ENCODE peak calls at places on chromosomes 1 and 21, in four cellular contexts. X, L, B and M are unnamed samples.

GRCh38 chr1:44619261-44619900 is 54.9 kb downstream of the TMEM53 start:
- DNase-seq in X (no peak), L (no peak), B (no peak), M (no peak)

GRCh38 chr1:213231795-213232231 is 180.8 kb downstream of the RPS6KC1 start:
- DNase-seq in X (no peak), L (no peak), B (peak), M (no peak)

GRCh38 chr1:50285994-50286393 is 137.2 kb downstream of the DMRTA2 start:
- DNase-seq in X (no peak), L (peak), B (no peak), M (no peak)

GRCh38 chr1:17624540-17625256 is 85.2 kb downstream of the ARHGEF10L start:
- DNase-seq in X (no peak), L (no peak), B (no peak), M (peak)

GRCh38 chr1:152718238-152718637 is 10.3 kb downstream of the LCE4A start:
- DNase-seq in X (no peak), L (no peak), B (no peak), M (no peak)

GRCh38 chr1:160006312-160006940 is 25.4 kb downstream of the PIGM start:
- DNase-seq in X (no peak), L (peak), B (peak), M (peak)

GRCh38 chr1:178094752-178095645 is 1.1 kb downstream of the RASAL2 start:
- DNase-seq in X (no peak), L (no peak), B (no peak), M (no peak)

GRCh38 chr1:239225396-239225795 is 161.0 kb upstream of the CHRM3 start:
- DNase-seq in X (no peak), L (no peak), B (no peak), M (no peak)

GRCh38 chr1:64199154-64199553 is 4.3 kb upstream of the UBE2U start:
- DNase-seq in X (no peak), L (no peak), B (no peak), M (no peak)

GRCh38 chr1:64908567-64908966 is 57.8 kb downstream of the JAK1 start:
- DNase-seq in X (no peak), L (no peak), B (no peak), M (no peak)

GRCh38 chr1:61432616-61433388 is 292.1 kb downstream of the TM2D1 start:
- DNase-seq in X (no peak), L (no peak), B (no peak), M (no peak)

GRCh38 chr1:157226739-157227138 is 88.5 kb upstream of the ETV3 start:
- DNase-seq in X (no peak), L (no peak), B (no peak), M (no peak)

GRCh38 chr1:24503003-24503751 is 541 bp downstream of the RCAN3 start:
- DNase-seq in X (no peak), L (no peak), B (no peak), M (no peak)

GRCh38 chr1:101131239-101131924 is 105.4 kb upstream of the S1PR1 start:
- DNase-seq in X (no peak), L (no peak), B (no peak), M (no peak)

GRCh38 chr21:34887729-34888568 is 161.2 kb downstream of the RUNX1 start:
- DNase-seq in X (no peak), L (peak), B (no peak), M (no peak)

GRCh38 chr1:35633526-35633925 is 7.8 kb downstream of the PSMB2 start:
- DNase-seq in X (no peak), L (no peak), B (no peak), M (no peak)

GRCh38 chr1:47681735-47682134 is 243.9 kb downstream of the FOXD2 start:
- DNase-seq in X (no peak), L (no peak), B (peak), M (no peak)

GRCh38 chr21:36707763-36708511 is 9.0 kb downstream of the SIM2 start:
- DNase-seq in X (no peak), L (no peak), B (peak), M (no peak)

GRCh38 chr21:27725916-27726315 is 759.0 kb upstream of the ADAMTS5 start:
- DNase-seq in X (no peak), L (no peak), B (no peak), M (no peak)

GRCh38 chr1:185096531-185096930 is 51.2 kb downstream of the RNF2 start:
- DNase-seq in X (no peak), L (no peak), B (no peak), M (no peak)

GRCh38 chr1:199545780-199546179 is 481.7 kb upstream of the NR5A2 start:
- DNase-seq in X (no peak), L (no peak), B (no peak), M (peak)

GRCh38 chr1:22745675-22746585 is 35.3 kb downstream of the EPHB2 start:
- DNase-seq in X (no peak), L (peak), B (no peak), M (no peak)

GRCh38 chr1:228258486-228258885 is 50.6 kb downstream of the OBSCN start:
- DNase-seq in X (no peak), L (no peak), B (no peak), M (no peak)

DNA sequence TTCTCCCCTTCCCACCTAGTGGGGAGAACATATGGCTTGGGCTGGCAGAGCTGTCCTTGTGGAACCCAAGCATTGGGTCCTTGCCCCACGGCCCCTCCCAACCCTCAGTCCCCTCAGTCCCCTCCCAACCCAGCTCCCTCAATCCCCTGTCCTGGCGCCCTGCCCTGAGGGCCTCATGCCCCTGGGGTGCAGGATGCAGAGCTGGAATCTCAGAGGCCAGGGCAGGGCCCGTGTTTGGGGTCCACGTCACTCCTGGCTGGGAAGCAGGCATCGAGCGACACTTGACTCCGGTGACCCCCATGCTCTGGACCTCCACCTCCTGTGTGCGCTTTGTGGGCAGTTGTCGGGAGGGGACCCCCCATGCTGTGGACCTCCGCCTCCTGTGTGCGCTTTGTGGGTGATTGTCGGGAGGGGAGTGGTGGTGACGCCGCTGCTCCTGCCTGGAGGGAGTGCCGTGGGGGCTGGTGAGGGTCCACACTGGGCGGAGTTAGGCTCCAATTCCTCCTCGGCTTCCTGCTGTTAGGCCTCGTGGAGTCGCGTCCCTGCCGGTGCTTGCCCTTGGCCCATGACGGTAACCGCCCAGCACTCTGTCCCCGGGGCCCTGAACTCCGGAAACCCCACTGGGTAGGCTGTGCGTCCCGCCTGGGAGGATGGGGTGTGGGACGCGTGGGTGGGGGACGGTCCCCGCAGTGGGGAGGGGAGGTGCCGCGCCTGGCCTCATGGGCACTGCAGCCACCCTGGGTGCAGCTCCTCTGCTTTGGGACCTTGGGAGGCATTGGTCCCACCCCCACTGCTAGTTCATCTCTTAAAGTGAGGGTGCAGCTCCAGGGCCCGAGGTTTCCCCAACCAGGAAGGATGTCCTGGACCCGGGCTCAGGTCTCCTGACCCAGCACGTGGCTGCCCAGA is 31.2 kb downstream of the SLX9 start:
- DNase-seq in X (no peak), L (no peak), B (no peak), M (no peak)
- H2AFZ ChIP-seq in X (no peak), L (no peak), B (no peak), M (no peak)

GRCh38 chr21:29805110-29805509 is 134.7 kb downstream of the GRIK1 start:
- DNase-seq in X (no peak), L (no peak), B (no peak), M (no peak)
- TF ChIP-seq SP1 in X (no peak), L (no peak), B (no peak), M (no peak)

GRCh38 chr1:223479718-223480425 is 86.7 kb downstream of the CCDC185 start:
- DNase-seq in X (no peak), L (no peak), B (peak), M (no peak)
- H3K4me3 ChIP-seq in X (no peak), L (no peak), B (peak), M (no peak)

GRCh38 chr1:163166886-163167555 is 35.7 kb downstream of the RGS5 start:
- DNase-seq in X (no peak), L (no peak), B (no peak), M (no peak)
- H2AFZ ChIP-seq in X (no peak), L (no peak), B (no peak), M (no peak)

GRCh38 chr1:155126494-155127104 is 1.1 kb upstream of the EFNA1 start:
- DNase-seq in X (no peak), L (peak), B (peak), M (no peak)
- TF ChIP-seq SP1 in X (no peak), L (no peak), B (no peak), M (no peak)